ENCODE peak calls at places on chromosomes 13 and 19, in ten cellular contexts. H is HuH-7; Z is osteoblast; R is suprapubic skin; X is CD4-positive, CD25-positive, alpha-beta regulatory T cell; W is T-cell; P is DMS153; N is PC-9; C is occipital lobe; S is stimulated activated CD8-positive, alpha-beta memory T cell treated with anti-CD3 and anti-CD28 coated beads, Interleukin-7, amount 100 ng/mL, for 4 hours. A is an unnamed sample.

GRCh38 chr19:37077615-37077928 is 661 bp upstream of the ZNF420 start:
- DNase-seq in H (no peak), S (no peak), R (no peak), Z (no peak), C (no peak), X (no peak), P (no peak), N (no peak), W (no peak), A (no peak)

GRCh38 chr19:1113278-1113985 is 9.6 kb downstream of the GPX4 start:
- DNase-seq in Z (peak), C (peak), R (peak), S (peak), P (peak), W (peak), X (peak), H (peak), N (peak), A (peak)

GRCh38 chr19:30688696-30689095 is 316.5 kb downstream of the ZNF536 start:
- DNase-seq in W (no peak), X (no peak), R (no peak), S (no peak), Z (no peak), H (no peak), P (no peak), C (no peak), N (no peak), A (no peak)

GRCh38 chr19:8659905-8660304 is 29.5 kb downstream of the NFILZ start:
- DNase-seq in S (no peak), R (no peak), W (no peak), H (no peak), C (no peak), P (no peak), X (no peak), Z (no peak), N (no peak), A (no peak)

GRCh38 chr19:49441210-49441959 is at the start of gene SLC17A7:
- DNase-seq in P (no peak), X (no peak), H (peak), S (no peak), Z (peak), R (peak), C (peak), N (no peak), W (no peak), A (no peak)

GRCh38 chr19:14632286-14632685 is 42.4 kb downstream of the ADGRE3 start:
- DNase-seq in P (no peak), R (no peak), Z (no peak), X (no peak), S (no peak), H (no peak), C (no peak), W (no peak), N (no peak), A (peak)

GRCh38 chr13:49214917-49215376 is 5.2 kb upstream of the MLNR start:
- DNase-seq in N (peak), H (peak), W (peak), P (peak), C (no peak), X (peak), R (no peak), S (peak), Z (no peak), A (peak)

GRCh38 chr19:45791744-45792481 is 732 bp downstream of the DMWD start:
- DNase-seq in W (no peak), C (no peak), P (no peak), N (no peak), S (no peak), Z (peak), H (no peak), R (no peak), X (no peak), A (no peak)